ENCODE peak calls at places on chromosomes 1 and 21, in four cellular contexts. One of them, this sample, is unnamed.

GRCh38 chr1:214494706-214495105 is 56.7 kb downstream of the PTPN14 start:
- DNase-seq in psoas muscle: no peak
- DNase-seq in suprapubic skin: no peak
- DNase-seq in A549: peak; percentile 39
- DNase-seq in this sample: no peak

GRCh38 chr1:38071530-38072266 is 25.1 kb upstream of the POU3F1 start:
- DNase-seq in psoas muscle: no peak
- DNase-seq in suprapubic skin: no peak
- DNase-seq in A549: peak; percentile 30
- DNase-seq in this sample: no peak

GRCh38 chr1:154453577-154454352 is 48.3 kb upstream of the TDRD10 start:
- DNase-seq in psoas muscle: no peak
- DNase-seq in suprapubic skin: no peak
- DNase-seq in A549: no peak
- DNase-seq in this sample: no peak

GRCh38 chr1:158249646-158250045 is 4.6 kb upstream of the CD1A start:
- DNase-seq in psoas muscle: no peak
- DNase-seq in suprapubic skin: no peak
- DNase-seq in A549: no peak
- DNase-seq in this sample: no peak

GRCh38 chr1:31955917-31956736 is 18.0 kb upstream of the PTP4A2 start:
- DNase-seq in psoas muscle: peak; percentile 77
- DNase-seq in suprapubic skin: peak; percentile 88
- DNase-seq in A549: peak; percentile 95
- DNase-seq in this sample: no peak

GRCh38 chr21:32088471-32088870 is 190.4 kb downstream of the MIS18A start:
- DNase-seq in psoas muscle: no peak
- DNase-seq in suprapubic skin: no peak
- DNase-seq in A549: no peak
- DNase-seq in this sample: no peak

GRCh38 chr1:91611498-91611917 is 110.9 kb downstream of the CDC7 start:
- DNase-seq in psoas muscle: no peak
- DNase-seq in suprapubic skin: no peak
- DNase-seq in A549: peak; percentile 90
- DNase-seq in this sample: no peak

GRCh38 chr1:158185770-158186705 is 5.3 kb downstream of the CD1D start:
- DNase-seq in psoas muscle: no peak
- DNase-seq in suprapubic skin: no peak
- DNase-seq in A549: no peak
- DNase-seq in this sample: no peak

GRCh38 chr1:89739013-89739843 is 81.6 kb upstream of the LRRC8D start:
- DNase-seq in psoas muscle: no peak
- DNase-seq in suprapubic skin: no peak
- DNase-seq in A549: peak; percentile 28
- DNase-seq in this sample: no peak

GRCh38 chr1:26094076-26094669 is 17.5 kb upstream of the PDIK1L start:
- DNase-seq in psoas muscle: peak; percentile 22
- DNase-seq in suprapubic skin: no peak
- DNase-seq in A549: no peak
- DNase-seq in this sample: no peak
- H3K4me3 ChIP-seq in psoas muscle: peak overlapping the region; percentile 26
- H3K4me3 ChIP-seq in suprapubic skin: no peak overlapping the region
- H3K4me3 ChIP-seq in A549: no peak overlapping the region
- H3K4me3 ChIP-seq in this sample: no peak overlapping the region

GRCh38 chr1:186536272-186536905 is 75.5 kb upstream of the PDC start:
- DNase-seq in psoas muscle: no peak
- DNase-seq in suprapubic skin: no peak
- DNase-seq in A549: no peak
- DNase-seq in this sample: no peak

GRCh38 chr1:186540521-186540920 is 79.6 kb upstream of the PDC start:
- DNase-seq in psoas muscle: no peak
- DNase-seq in suprapubic skin: no peak
- DNase-seq in A549: no peak
- DNase-seq in this sample: no peak

GRCh38 chr1:186532481-186532880 is 71.6 kb upstream of the PDC start:
- DNase-seq in psoas muscle: no peak
- DNase-seq in suprapubic skin: no peak
- DNase-seq in A549: no peak
- DNase-seq in this sample: no peak

GRCh38 chr1:186531561-186532165 is 70.7 kb upstream of the PDC start:
- DNase-seq in psoas muscle: no peak
- DNase-seq in suprapubic skin: no peak
- DNase-seq in A549: no peak
- DNase-seq in this sample: no peak

DNA sequence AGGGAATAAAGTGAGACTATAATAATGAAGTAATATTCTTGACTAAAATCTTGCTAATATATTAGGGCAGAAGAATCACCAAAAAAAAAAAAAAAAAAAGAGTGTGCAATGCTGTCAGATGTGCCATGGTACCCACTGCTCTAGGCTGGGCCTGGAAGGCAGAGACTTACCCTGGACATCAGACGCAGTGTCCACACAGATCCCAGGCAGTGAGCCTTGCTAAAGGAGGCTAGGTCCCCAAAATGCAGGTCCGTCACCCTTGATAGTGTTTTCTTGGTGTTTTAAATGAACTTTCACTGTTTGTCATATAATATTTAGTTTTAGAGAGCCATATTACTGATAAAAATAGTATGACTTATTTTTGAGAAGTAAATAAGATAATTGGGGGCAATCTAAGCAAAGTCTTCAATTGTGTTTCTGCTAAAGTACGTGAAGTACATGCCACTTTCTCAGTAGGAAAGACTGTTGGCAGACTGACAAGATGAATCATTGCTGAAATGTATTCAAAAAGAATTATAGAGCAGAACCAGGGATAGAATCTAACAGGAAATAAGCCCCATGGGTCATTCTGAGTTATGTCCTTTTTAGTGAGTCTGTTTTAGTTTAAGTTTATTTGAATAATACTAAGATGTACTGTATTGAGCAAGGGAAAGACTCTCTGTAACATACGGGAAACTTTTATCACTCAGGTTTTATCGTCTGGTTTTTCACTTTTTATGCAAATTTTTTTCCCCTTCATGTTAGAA is 74.6 kb upstream of the PDC start:
- DNase-seq in psoas muscle: no peak
- DNase-seq in suprapubic skin: no peak
- DNase-seq in A549: peak; percentile 50
- DNase-seq in this sample: no peak
- H3K27ac ChIP-seq in psoas muscle: no peak overlapping the region
- H3K27ac ChIP-seq in suprapubic skin: no peak overlapping the region
- H3K27ac ChIP-seq in A549: peak overlapping the region; percentile 78
- H3K27ac ChIP-seq in this sample: no peak overlapping the region

DNA sequence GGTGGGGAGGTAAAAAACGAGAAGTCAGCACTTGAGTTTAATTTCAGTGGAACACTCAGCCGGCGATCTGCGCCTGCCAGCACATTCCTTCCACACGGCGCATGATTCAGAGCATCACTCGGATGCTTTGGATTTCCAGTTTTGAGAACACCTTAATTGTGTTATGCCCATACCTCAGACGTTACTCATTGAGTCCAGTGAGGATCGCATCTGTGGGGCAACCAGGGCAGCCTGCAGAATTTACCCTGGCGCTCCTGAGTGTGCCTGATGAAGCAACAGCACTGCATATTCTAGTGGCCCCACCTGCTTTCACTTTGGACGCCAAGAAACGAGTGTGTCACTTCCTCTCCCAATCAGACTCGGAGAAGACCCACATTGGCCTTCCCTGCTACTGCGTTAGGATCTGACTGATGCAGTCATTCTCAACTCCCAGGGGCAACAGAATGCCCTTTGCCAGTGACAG is 19.9 kb downstream of the FAM89A start:
- DNase-seq in psoas muscle: no peak
- DNase-seq in suprapubic skin: no peak
- DNase-seq in A549: no peak
- DNase-seq in this sample: no peak
- TF ChIP-seq CTCF in psoas muscle: no peak
- TF ChIP-seq CTCF in suprapubic skin: no peak
- TF ChIP-seq CTCF in A549: no peak
- TF ChIP-seq CTCF in this sample: no peak

GRCh38 chr1:193105821-193106177 is 585 bp upstream of the GLRX2 start:
- DNase-seq in psoas muscle: no peak
- DNase-seq in suprapubic skin: no peak
- DNase-seq in A549: peak; percentile 42
- DNase-seq in this sample: no peak
- H3K4me3 ChIP-seq in psoas muscle: peak overlapping the region; percentile 93
- H3K4me3 ChIP-seq in suprapubic skin: peak overlapping the region; percentile 89
- H3K4me3 ChIP-seq in A549: peak overlapping the region; percentile 67
- H3K4me3 ChIP-seq in this sample: peak overlapping the region; percentile 75

GRCh38 chr1:215583185-215583692 is 16.1 kb downstream of the KCTD3 start:
- DNase-seq in psoas muscle: no peak
- DNase-seq in suprapubic skin: no peak
- DNase-seq in A549: no peak
- DNase-seq in this sample: no peak
- H3K27ac ChIP-seq in psoas muscle: no peak overlapping the region
- H3K27ac ChIP-seq in suprapubic skin: no peak overlapping the region
- H3K27ac ChIP-seq in A549: no peak overlapping the region
- H3K27ac ChIP-seq in this sample: no peak overlapping the region

GRCh38 chr1:232047473-232047872 is 420.9 kb downstream of the DISC1 start:
- DNase-seq in psoas muscle: no peak
- DNase-seq in suprapubic skin: no peak
- DNase-seq in A549: peak; percentile 14
- DNase-seq in this sample: no peak
- TF ChIP-seq CTCF in psoas muscle: no peak
- TF ChIP-seq CTCF in suprapubic skin: no peak
- TF ChIP-seq CTCF in A549: no peak
- TF ChIP-seq CTCF in this sample: no peak

DNA sequence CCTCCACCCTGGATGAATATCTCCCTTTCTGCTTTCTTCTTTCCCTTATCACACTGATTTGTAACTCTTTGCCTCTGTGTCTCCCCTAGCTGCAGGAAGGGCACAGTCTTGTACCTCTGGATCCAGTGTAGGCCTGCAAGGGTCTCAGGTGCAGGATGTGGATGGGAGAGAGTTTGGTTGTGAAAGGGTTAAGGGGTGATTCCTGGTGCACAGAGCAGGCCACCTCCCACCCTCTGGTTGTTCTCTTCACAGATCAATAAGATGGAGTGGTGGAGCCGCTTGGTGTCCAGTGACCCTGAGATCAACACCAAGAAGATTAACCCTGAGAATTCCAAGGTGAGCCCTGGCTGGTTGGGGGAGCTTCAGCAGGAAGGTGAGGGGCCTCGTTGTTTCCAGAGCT is 15.1 kb downstream of the KDF1 start:
- DNase-seq in psoas muscle: no peak
- DNase-seq in suprapubic skin: no peak
- DNase-seq in A549: no peak
- DNase-seq in this sample: no peak
- H3K4me3 ChIP-seq in psoas muscle: no peak overlapping the region
- H3K4me3 ChIP-seq in suprapubic skin: no peak overlapping the region
- H3K4me3 ChIP-seq in A549: no peak overlapping the region
- H3K4me3 ChIP-seq in this sample: no peak overlapping the region

GRCh38 chr1:3068400-3069361 is at the start of gene PRDM16:
- DNase-seq in psoas muscle: peak; percentile 21
- DNase-seq in suprapubic skin: peak; percentile 54
- DNase-seq in A549: peak; percentile 63
- DNase-seq in this sample: peak; percentile 49
- H3K27ac ChIP-seq in psoas muscle: no peak within 1 kb of the TSS
- H3K27ac ChIP-seq in suprapubic skin: peak within 1 kb of the TSS; percentile 30
- H3K27ac ChIP-seq in A549: peak within 1 kb of the TSS; percentile 84
- H3K27ac ChIP-seq in this sample: peak within 1 kb of the TSS; percentile 76